ENCODE peak calls at places on chromosomes 6 and 20, in six cellular contexts. D, I, F, P, V and H are unnamed samples. For H3K9me3, the result is how much of the 10 kb centered on the place peaks cover.

GRCh38 chr6:89485320-89485719 is 52.4 kb downstream of the ANKRD6 start:
- DNase-seq in D (no peak), V (no peak), P (no peak), F (no peak), I (no peak), H (no peak)

GRCh38 chr20:50580016-50580747 is 70.0 kb downstream of the PTPN1 start:
- DNase-seq in P (peak), V (peak), D (no peak), I (peak), F (peak), H (peak)

GRCh38 chr20:36384022-36384619 is 78.0 kb downstream of the DLGAP4 start:
- DNase-seq in D (peak), F (peak), V (peak), I (peak), P (peak), H (peak)

GRCh38 chr6:157628463-157628862 is 194.6 kb upstream of the SNX9 start:
- DNase-seq in F (no peak), D (no peak), V (no peak), I (no peak), P (no peak), H (no peak)

GRCh38 chr20:19986419-19986818 is 30.7 kb upstream of the NAA20 start:
- DNase-seq in V (no peak), D (peak), I (peak), F (no peak), P (peak), H (no peak)

GRCh38 chr6:4441981-4442434 is 306.6 kb upstream of the ECI2 start:
- DNase-seq in D (peak), I (peak), P (peak), F (peak), V (peak), H (no peak)

GRCh38 chr20:44433751-44434538 is 41.7 kb upstream of the TTPAL start:
- DNase-seq in F (no peak), I (no peak), D (no peak), V (peak), P (no peak), H (no peak)

GRCh38 chr6:92126983-92127382 is 1292.4 kb downstream of the EPHA7 start:
- DNase-seq in D (no peak), V (no peak), F (no peak), P (no peak), I (no peak), H (no peak)

GRCh38 chr20:37408202-37408929 is 62.4 kb downstream of the SRC start:
- DNase-seq in V (no peak), F (no peak), P (no peak), D (no peak), I (peak), H (no peak)

GRCh38 chr6:169707772-169708171 is 5.8 kb downstream of the C6orf120 start:
- DNase-seq in V (no peak), F (no peak), P (no peak), D (no peak), I (no peak), H (no peak)

GRCh38 chr6:79676785-79677736 is 45.9 kb downstream of the SH3BGRL2 start:
- DNase-seq in V (no peak), I (peak), D (no peak), F (no peak), P (no peak), H (no peak)

GRCh38 chr6:4466260-4466659 is 309.9 kb upstream of the CDYL start:
- DNase-seq in D (peak), V (no peak), P (peak), I (no peak), F (peak), H (no peak)

GRCh38 chr6:154297711-154298110 is 58.9 kb downstream of the IPCEF1 start:
- DNase-seq in D (peak), I (peak), P (no peak), F (no peak), V (no peak), H (peak)

GRCh38 chr6:32604434-32604877 is 14.8 kb upstream of the HLA-DRB1 start:
- DNase-seq in F (no peak), V (peak), P (no peak), D (no peak), I (no peak), H (no peak)

GRCh38 chr6:149150999-149151398 is 166.5 kb upstream of the TAB2 start:
- DNase-seq in V (no peak), D (no peak), F (no peak), P (no peak), I (peak), H (no peak)

GRCh38 chr6:43060755-43061633 is 1.6 kb downstream of the KLC4 start:
- DNase-seq in F (no peak), V (no peak), I (no peak), P (no peak), D (no peak), H (no peak)

GRCh38 chr20:25860531-25861150 is 164.0 kb upstream of the ZNF337 start:
- DNase-seq in P (no peak), I (no peak), D (no peak), F (no peak), V (no peak), H (no peak)

GRCh38 chr6:99349620-99350141 is at the start of gene FAXC:
- DNase-seq in D (peak), V (peak), I (peak), P (peak), F (peak), H (peak)

GRCh38 chr20:25283221-25283951 is 35.5 kb downstream of the PYGB start:
- DNase-seq in V (no peak), F (no peak), D (no peak), P (no peak), I (no peak), H (no peak)

GRCh38 chr20:24977797-24978196 is 14.8 kb downstream of the APMAP start:
- DNase-seq in I (no peak), P (no peak), F (no peak), V (no peak), D (no peak), H (no peak)

GRCh38 chr6:35544748-35545361 is 32.2 kb upstream of the TULP1 start:
- DNase-seq in P (no peak), D (no peak), V (no peak), I (no peak), F (no peak), H (no peak)

GRCh38 chr6:159695984-159696383 is 2.9 kb upstream of the SOD2 start:
- DNase-seq in D (peak), P (no peak), V (no peak), I (peak), F (no peak), H (no peak)

GRCh38 chr20:2507875-2508630 is 662 bp downstream of the ZNF343 start:
- DNase-seq in P (peak), D (no peak), V (peak), F (peak), I (peak), H (peak)

GRCh38 chr6:138944412-138944811 is 43.6 kb downstream of the REPS1 start:
- DNase-seq in F (peak), V (no peak), D (peak), I (peak), P (peak), H (no peak)

GRCh38 chr6:98124176-98124575 is 710.2 kb upstream of the POU3F2 start:
- DNase-seq in V (no peak), D (peak), P (no peak), F (no peak), I (peak), H (no peak)

GRCh38 chr20:4740774-4741431 is 19.2 kb downstream of the PRND start:
- DNase-seq in V (peak), I (peak), P (peak), D (no peak), F (peak), H (peak)

GRCh38 chr20:9617062-9617461 is 102.7 kb downstream of the LAMP5 start:
- DNase-seq in F (peak), P (peak), V (peak), D (peak), I (peak), H (peak)

GRCh38 chr6:164826831-164827468 is 482.5 kb downstream of the C6orf118 start:
- DNase-seq in D (peak), V (no peak), I (no peak), F (no peak), P (no peak), H (no peak)

GRCh38 chr6:164827537-164827936 is 481.9 kb downstream of the C6orf118 start:
- DNase-seq in I (no peak), V (no peak), F (no peak), D (no peak), P (no peak), H (no peak)

GRCh38 chr6:164825386-164825785 is 484.0 kb downstream of the C6orf118 start:
- DNase-seq in D (peak), P (no peak), I (no peak), F (no peak), V (no peak), H (no peak)
- H3K9me3 ChIP-seq in D (under half), P (under half), I (under half), F (under half), V (under half), H (under half)

DNA sequence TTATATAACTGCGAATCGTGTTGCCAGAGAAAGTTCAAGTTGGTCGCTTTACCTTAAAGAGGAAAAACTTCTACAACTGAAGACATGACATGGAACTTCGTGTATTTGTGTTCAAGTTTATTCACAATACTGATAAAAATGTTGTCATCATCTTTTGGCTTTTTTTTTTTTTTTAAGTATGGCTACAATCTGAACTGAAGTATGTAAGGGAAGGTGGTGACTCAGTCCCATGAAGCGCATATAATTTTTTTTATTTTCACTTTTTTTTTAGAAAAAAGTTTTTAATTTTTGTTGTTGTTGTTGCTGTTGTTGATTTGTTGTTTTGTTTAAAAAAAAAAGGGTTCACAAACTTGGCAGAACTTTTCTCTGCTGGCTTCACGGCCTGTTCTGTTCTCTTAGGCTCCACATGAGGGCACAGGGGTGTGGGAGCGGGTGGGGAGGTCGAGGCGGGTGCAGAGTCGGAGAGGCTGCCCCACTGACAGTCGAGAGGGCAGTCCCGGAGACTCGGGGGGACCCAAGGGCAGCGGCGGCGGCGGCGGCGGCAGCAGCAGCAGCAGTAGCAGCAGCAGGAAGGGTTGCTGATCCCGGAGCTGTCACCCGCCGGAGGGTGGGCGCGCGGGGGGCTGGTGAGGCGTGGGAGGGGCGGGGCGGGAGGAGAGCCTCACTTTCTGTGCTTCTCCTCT is 17.0 kb downstream of the TFAP2A start:
- DNase-seq in I (no peak), F (no peak), V (no peak), D (no peak), P (no peak), H (no peak)
- H3K4me3 ChIP-seq in I (no peak), F (no peak), V (no peak), D (no peak), P (no peak), H (no peak)

GRCh38 chr20:61819484-61819846 is 246.2 kb downstream of the TAF4 start:
- DNase-seq in F (no peak), P (no peak), D (no peak), I (no peak), V (no peak), H (no peak)
- TF ChIP-seq EZH2 in F (no peak), P (no peak), D (no peak), I (no peak), V (no peak), H (no peak)

DNA sequence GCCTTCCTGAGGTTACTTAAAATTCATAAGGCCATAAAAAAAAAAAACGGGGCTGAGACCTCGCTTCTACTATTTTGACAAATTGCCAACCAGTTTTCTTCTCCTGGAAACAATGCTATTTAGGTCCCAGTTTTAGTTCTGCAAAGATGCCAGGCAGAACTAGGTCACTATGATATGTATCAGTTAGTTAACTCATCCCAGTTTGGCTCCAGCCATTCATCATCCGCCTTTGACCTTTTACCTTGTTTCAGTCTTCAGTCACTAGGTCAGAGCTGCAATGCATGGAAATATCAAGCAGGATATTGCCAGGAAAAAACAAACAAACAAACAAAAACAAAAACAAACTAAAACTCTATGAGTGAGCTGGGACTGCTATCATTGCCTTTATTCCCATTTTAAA is 29.8 kb upstream of the ENPP4 start:
- DNase-seq in P (no peak), F (no peak), I (no peak), D (no peak), V (no peak), H (no peak)
- H3K9me3 ChIP-seq in P (under half), F (under half), I (under half), D (under half), V (under half), H (under half)

GRCh38 chr6:47721189-47721588 is 22.8 kb downstream of the ADGRF4 start:
- DNase-seq in V (no peak), I (no peak), P (no peak), D (no peak), F (no peak), H (no peak)

GRCh38 chr6:47718571-47718970 is 20.2 kb downstream of the ADGRF4 start:
- DNase-seq in F (no peak), P (no peak), I (no peak), V (no peak), D (no peak), H (no peak)

GRCh38 chr6:47724300-47724699 is 25.9 kb downstream of the ADGRF4 start:
- DNase-seq in V (no peak), I (peak), P (no peak), F (no peak), D (no peak), H (no peak)

GRCh38 chr6:47727391-47727790 is 29.0 kb downstream of the ADGRF4 start:
- DNase-seq in I (no peak), D (peak), P (peak), V (no peak), F (no peak), H (peak)

DNA sequence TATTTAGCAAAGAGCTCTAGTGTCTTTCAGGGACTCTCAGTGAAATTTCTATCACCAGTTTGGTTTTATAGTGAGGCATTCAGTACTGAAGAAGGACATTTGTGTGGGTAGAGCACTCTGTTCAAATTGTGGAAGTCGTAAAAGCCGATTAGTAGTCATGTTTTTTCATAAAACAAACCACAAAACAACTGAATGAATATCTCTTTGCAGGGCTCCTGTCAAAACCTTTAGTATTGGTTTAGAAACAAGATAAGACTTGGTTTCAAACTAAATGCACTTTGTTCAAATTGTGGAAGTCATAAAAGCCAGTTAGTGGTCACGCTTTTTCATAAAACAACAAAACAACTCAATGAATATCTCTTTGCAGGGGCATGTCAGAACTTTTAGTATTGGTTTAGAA is 23.8 kb downstream of the ADGRF4 start:
- DNase-seq in V (no peak), F (no peak), D (peak), I (no peak), P (no peak), H (peak)
- H3K4me3 ChIP-seq in V (no peak), F (no peak), D (no peak), I (no peak), P (no peak), H (no peak)

DNA sequence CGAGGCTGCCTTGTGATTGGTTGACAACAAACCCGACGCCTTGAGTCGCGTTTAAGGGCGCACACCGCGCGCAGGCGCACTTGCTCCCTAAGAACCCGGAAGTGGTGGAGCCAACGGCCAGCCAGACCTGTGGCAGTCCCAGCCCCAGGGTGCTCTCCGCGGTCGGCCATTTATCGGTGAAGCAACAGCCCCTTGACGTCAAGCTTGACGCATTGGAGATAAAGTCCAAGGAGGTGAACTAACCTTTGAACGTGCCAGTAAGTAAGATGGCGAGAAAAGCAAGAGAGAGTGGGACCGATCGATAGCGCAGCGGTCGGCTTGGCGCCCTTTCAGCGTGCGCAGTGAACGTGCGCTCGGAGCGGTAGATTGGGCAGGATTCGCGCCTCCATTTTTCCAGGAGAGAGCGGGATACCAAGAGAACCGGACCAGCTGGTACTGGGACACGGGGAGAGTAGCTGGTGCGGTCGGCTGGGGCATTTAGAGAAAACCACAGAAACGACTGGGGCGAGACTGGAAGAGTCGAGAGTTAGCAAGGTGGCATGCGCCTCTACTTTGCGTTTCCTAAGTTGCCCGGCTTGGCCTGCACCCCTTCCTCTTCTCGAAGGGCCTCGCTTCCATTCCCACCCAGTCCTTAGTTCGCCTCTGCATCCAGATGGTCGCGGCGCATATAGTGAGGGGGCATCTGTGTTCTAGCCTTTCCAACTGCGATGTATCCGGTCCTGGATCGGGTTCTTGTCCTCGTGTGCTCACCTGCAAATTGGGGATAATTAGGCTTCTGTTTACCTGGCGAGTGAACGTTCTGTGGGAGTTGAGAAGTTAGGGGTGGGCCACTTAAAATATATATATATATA is at the start of gene CSTF1:
- DNase-seq in P (peak), F (peak), V (peak), D (peak), I (peak), H (peak)
- TF ChIP-seq EZH2 in P (no peak), F (no peak), V (no peak), D (no peak), I (no peak), H (no peak)

DNA sequence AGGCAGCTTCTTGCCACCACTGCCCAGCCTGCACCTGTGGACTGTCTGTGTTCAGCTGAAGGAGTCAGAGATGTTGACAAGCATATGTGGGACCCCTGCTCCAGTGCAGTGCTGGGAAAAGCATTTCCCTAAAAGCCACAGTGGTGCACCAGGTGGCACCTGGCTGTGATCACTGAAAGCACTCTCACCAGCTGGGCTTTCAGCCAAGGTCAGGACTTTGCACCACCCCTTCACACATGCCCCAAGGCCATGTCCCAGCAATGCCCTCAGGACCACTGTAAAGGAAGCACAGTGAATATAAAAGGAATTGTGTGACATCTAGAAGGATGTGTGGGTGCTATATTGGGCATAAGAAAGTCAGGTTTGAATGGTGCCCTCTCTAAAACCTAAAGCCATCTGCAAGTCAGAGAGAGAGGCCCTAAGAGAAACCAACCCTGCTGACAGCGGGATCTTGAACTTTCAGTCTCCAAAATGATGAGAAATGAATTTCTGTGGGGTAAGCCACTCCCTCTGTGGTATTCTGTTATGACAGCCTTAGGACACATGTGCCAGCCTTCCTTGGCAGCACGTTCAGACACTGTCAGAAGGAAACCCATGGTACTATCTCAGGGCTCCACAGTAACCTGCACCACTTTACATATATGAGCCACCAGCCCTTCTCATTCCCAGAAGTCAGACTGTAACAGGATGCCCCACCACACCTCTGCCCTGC is 30.7 kb downstream of the CBLN4 start:
- DNase-seq in I (no peak), P (no peak), F (no peak), V (no peak), D (no peak), H (no peak)
- H3K9me3 ChIP-seq in I (under half), P (under half), F (under half), V (under half), D (under half), H (under half)

GRCh38 chr6:167856999-167857660 is 30.4 kb downstream of the AFDN start:
- DNase-seq in V (peak), I (peak), F (peak), P (peak), D (peak), H (peak)
- H3K4me3 ChIP-seq in V (no peak), I (no peak), F (no peak), P (no peak), D (no peak), H (no peak)